ENCODE peak calls at places on chromosomes 7 and 10, in six cellular contexts. C is NCI-H1694, W is SJSA1, F is naive B cell, A is dorsolateral prefrontal cortex, S is hepatocyte. Q is an unnamed sample.

GRCh38 chr10:86127274-86127819 is 239.2 kb downstream of the GRID1 start:
- DNase-seq in A (no peak), C (no peak), S (no peak), F (no peak), W (no peak), Q (no peak)

GRCh38 chr7:4706384-4707032 is 24.4 kb downstream of the FOXK1 start:
- DNase-seq in W (no peak), S (no peak), C (no peak), F (no peak), A (no peak), Q (no peak)

GRCh38 chr10:126179637-126180036 is 208.6 kb downstream of the ADAM12 start:
- DNase-seq in S (no peak), F (peak; percentile 5), W (no peak), A (no peak), C (no peak), Q (no peak)

GRCh38 chr10:126063353-126063791 is 167.0 kb downstream of the FANK1 start:
- DNase-seq in S (no peak), W (peak; percentile 64), A (no peak), F (no peak), C (no peak), Q (no peak)

GRCh38 chr7:47584128-47584865 is 2.4 kb upstream of the TNS3 start:
- DNase-seq in F (no peak), W (no peak), A (no peak), C (no peak), S (no peak), Q (no peak)

GRCh38 chr7:156156734-156157408 is 344.6 kb upstream of the SHH start:
- DNase-seq in W (no peak), S (peak; percentile 61), C (no peak), A (no peak), F (no peak), Q (no peak)

GRCh38 chr10:124225029-124225467 is 131.7 kb upstream of the CHST15 start:
- DNase-seq in S (no peak), A (no peak), W (no peak), F (no peak), C (no peak), Q (no peak)

GRCh38 chr7:150945171-150945852 is 32.8 kb downstream of the KCNH2 start:
- DNase-seq in C (no peak), A (peak; percentile 36), W (no peak), F (no peak), S (peak; percentile 23), Q (no peak)

GRCh38 chr7:128380807-128381130 is 19.3 kb upstream of the PRRT4 start:
- DNase-seq in A (no peak), C (no peak), W (no peak), F (no peak), S (no peak), Q (no peak)

GRCh38 chr10:104080762-104081161 is 4.9 kb downstream of the COL17A1 start:
- DNase-seq in S (peak; percentile 50), F (peak; percentile 6), W (no peak), C (no peak), A (no peak), Q (no peak)

GRCh38 chr7:83655951-83656556 is 7.1 kb upstream of the SEMA3E start:
- DNase-seq in C (peak; percentile 30), A (no peak), F (no peak), W (no peak), S (peak; percentile 65), Q (peak; percentile 26)

GRCh38 chr10:122282253-122282671 is 11.2 kb downstream of the BTBD16 start:
- DNase-seq in C (no peak), W (peak; percentile 39), S (no peak), A (no peak), F (no peak), Q (no peak)

GRCh38 chr7:71454981-71455380 is 323.0 kb downstream of the GALNT17 start:
- DNase-seq in S (no peak), A (no peak), W (no peak), C (no peak), F (no peak), Q (no peak)

GRCh38 chr7:151795168-151795754 is 81.7 kb downstream of the PRKAG2 start:
- DNase-seq in C (no peak), A (peak; percentile 86), W (no peak), F (no peak), S (no peak), Q (peak; percentile 69)

GRCh38 chr10:12056758-12057157 is 12.0 kb upstream of the DHTKD1 start:
- DNase-seq in S (no peak), A (no peak), F (no peak), C (no peak), W (no peak), Q (no peak)

GRCh38 chr7:44971991-44972441 is 6.8 kb downstream of the MYO1G start:
- DNase-seq in F (no peak), A (no peak), S (no peak), C (no peak), W (no peak), Q (no peak)

GRCh38 chr10:33327750-33328149 is 6.7 kb downstream of the NRP1 start:
- DNase-seq in F (no peak), W (no peak), S (no peak), A (no peak), C (no peak), Q (no peak)